ENCODE peak calls at places on chromosomes 11 and 22, in eight cellular contexts. A, U, H, Z, L, P, E and Y are unnamed samples.

GRCh38 chr11:68275721-68276488 is 4.1 kb upstream of the C11orf24 start:
- DNase-seq in H (peak; percentile 87), L (no peak), A (no peak), E (peak; percentile 61), P (no peak), Z (no peak), U (no peak), Y (no peak)

GRCh38 chr11:40338062-40338461 is 1121.4 kb downstream of the LRRC4C start:
- DNase-seq in A (no peak), P (no peak), Z (no peak), U (no peak), E (no peak), H (no peak), L (no peak), Y (no peak)

GRCh38 chr11:64492561-64492960 is 98.5 kb upstream of the SLC22A12 start:
- DNase-seq in P (no peak), A (no peak), E (no peak), U (no peak), Z (no peak), L (no peak), H (no peak), Y (no peak)

GRCh38 chr22:23036684-23037428 is 33.5 kb upstream of the GNAZ start:
- DNase-seq in P (no peak), H (no peak), L (no peak), A (no peak), U (no peak), Z (no peak), E (no peak), Y (no peak)

GRCh38 chr11:2209370-2209801 is 37.8 kb upstream of the TH start:
- DNase-seq in P (no peak), Z (peak; percentile 12), A (no peak), E (peak; percentile 44), L (peak; percentile 41), U (no peak), H (no peak), Y (no peak)

GRCh38 chr11:78228467-78228866 is 39.7 kb downstream of the USP35 start:
- DNase-seq in U (no peak), Z (no peak), E (peak; percentile 72), A (peak; percentile 75), H (peak; percentile 39), L (no peak), P (no peak), Y (no peak)

GRCh38 chr11:8731647-8732188 is 49.1 kb downstream of the RPL27A start:
- DNase-seq in A (no peak), L (no peak), Z (no peak), P (no peak), E (no peak), U (no peak), H (no peak), Y (no peak)

GRCh38 chr11:78363018-78363619 is 54.5 kb downstream of the GAB2 start:
- DNase-seq in A (no peak), U (no peak), Z (no peak), H (no peak), L (no peak), P (no peak), E (no peak), Y (no peak)

GRCh38 chr11:103488021-103488420 is 378.8 kb downstream of the DYNC2H1 start:
- DNase-seq in P (no peak), H (peak; percentile 71), U (no peak), E (no peak), Z (no peak), A (no peak), L (no peak), Y (no peak)

GRCh38 chr11:125514336-125515101 is 18.5 kb upstream of the FEZ1 start:
- DNase-seq in A (no peak), E (peak; percentile 56), H (peak; percentile 98), U (no peak), Z (peak; percentile 30), P (no peak), L (no peak), Y (no peak)

GRCh38 chr11:88035271-88035670 is 140.0 kb downstream of the RAB38 start:
- DNase-seq in A (no peak), H (peak; percentile 50), L (no peak), E (no peak), U (no peak), P (no peak), Z (no peak), Y (no peak)

GRCh38 chr22:47918936-47919505 is 1156.6 kb downstream of the TBC1D22A start:
- DNase-seq in Z (no peak), H (no peak), A (no peak), L (no peak), P (no peak), E (no peak), U (no peak), Y (no peak)

GRCh38 chr22:31173386-31174145 is 13.6 kb downstream of the RNF185 start:
- DNase-seq in H (peak; percentile 78), P (no peak), E (no peak), Z (no peak), U (no peak), L (no peak), A (no peak), Y (no peak)

DNA sequence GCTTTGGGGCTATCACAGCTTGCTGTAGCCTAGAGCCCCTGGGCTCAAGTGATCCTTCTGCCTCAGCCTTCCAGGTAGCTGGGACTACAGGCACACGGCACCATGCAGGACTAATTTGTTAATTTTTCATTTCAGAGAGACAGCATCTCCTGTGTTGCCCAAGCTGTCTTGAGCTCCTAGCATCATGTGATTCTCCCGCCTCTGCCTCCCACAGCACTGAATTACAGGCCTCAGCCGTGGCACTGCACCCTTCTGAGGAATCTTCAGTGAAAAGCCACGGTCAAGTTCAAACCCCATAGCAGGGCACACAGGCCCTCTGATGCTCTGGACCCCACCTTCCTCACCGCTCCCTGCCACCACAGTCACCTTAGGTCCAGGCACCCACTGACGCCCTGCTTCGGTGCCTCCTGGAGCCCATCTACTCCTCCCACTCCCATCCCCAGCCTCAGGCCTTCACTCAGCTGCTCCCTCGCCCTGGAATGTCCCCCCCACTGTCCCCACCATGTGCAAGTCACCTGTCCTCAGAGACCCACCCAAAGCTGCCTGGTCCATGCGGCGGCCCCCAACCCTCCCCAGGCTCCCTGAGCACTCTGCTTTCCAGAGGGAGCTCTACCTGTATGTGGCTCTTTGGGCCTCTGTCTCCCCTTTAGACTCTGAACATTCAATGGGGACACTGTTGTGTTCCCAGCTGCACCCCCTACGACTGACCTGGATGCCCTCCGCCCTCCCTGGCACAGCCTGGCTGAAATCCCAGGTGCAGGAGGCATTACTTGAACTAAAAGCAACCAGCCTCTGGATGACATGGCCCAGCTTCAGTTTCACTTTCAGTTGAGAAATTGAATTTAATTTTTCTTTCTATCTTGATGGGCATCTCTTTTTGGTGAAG is 1.6 kb downstream of the APOL2 start:
- DNase-seq in L (no peak), P (no peak), U (no peak), H (no peak), A (no peak), Z (no peak), E (no peak), Y (no peak)
- H3K4me1 ChIP-seq in L (peaks cover 14% of the 10 kb centered on the region), P (peaks cover 22% of the 10 kb centered on the region), U (peaks cover 36% of the 10 kb centered on the region), H (peaks cover 18% of the 10 kb centered on the region), A (peaks cover 11% of the 10 kb centered on the region), Z (peaks cover 47% of the 10 kb centered on the region), E (no peaks in the 10 kb centered on the region), Y (peaks cover 16% of the 10 kb centered on the region)

GRCh38 chr11:61155312-61155711 is 5.9 kb downstream of the VPS37C start:
- DNase-seq in L (no peak), Z (no peak), A (no peak), H (no peak), P (no peak), E (no peak), U (no peak), Y (no peak)

GRCh38 chr11:61160487-61161189 is 588 bp downstream of the VPS37C start:
- DNase-seq in A (no peak), H (no peak), E (peak; percentile 32), L (peak; percentile 55), Z (no peak), U (no peak), P (peak; percentile 19), Y (no peak)

GRCh38 chr11:61158691-61159381 is 2.4 kb downstream of the VPS37C start:
- DNase-seq in L (no peak), E (peak; percentile 85), H (peak; percentile 70), A (no peak), Z (no peak), P (no peak), U (no peak), Y (no peak)

GRCh38 chr11:61154528-61154927 is 6.7 kb downstream of the VPS37C start:
- DNase-seq in A (no peak), Z (no peak), H (no peak), P (no peak), L (no peak), E (no peak), U (no peak), Y (no peak)

DNA sequence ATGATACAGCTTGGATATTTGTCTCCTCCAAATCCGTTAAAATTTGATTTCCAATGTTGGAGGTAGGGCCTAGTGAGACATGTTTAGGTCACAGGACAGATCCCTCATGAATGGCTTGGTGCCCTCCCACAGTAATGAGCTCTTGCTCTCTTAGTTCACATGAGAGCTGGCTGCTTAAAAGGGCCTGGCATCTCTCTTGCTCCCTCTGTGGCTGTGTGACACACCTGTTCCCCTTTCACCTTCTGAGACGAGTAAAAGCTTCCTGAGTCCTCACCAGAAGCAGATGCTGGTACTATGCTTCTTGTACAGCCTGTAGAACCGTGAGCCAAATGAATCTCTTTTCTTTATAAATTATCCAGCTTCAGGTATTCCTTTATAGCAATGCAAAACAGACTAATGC is 3.5 kb downstream of the VPS37C start:
- DNase-seq in P (no peak), Z (no peak), U (no peak), E (no peak), A (no peak), L (no peak), H (no peak), Y (no peak)
- H3K4me1 ChIP-seq in P (peaks cover 21% of the 10 kb centered on the region), Z (peaks cover 50% of the 10 kb centered on the region), U (peaks cover 44% of the 10 kb centered on the region), E (peaks cover 66% of the 10 kb centered on the region), A (peaks cover 18% of the 10 kb centered on the region), L (peaks cover 7% of the 10 kb centered on the region), H (peaks cover 46% of the 10 kb centered on the region), Y (peaks cover 4% of the 10 kb centered on the region)

GRCh38 chr11:22763166-22763565 is 66.4 kb downstream of the SVIP start:
- DNase-seq in Z (no peak), L (no peak), U (no peak), A (peak; percentile 30), P (no peak), E (no peak), H (no peak), Y (no peak)
- H3K4me1 ChIP-seq in Z (no peaks in the 10 kb centered on the region), L (no peaks in the 10 kb centered on the region), U (no peaks in the 10 kb centered on the region), A (no peaks in the 10 kb centered on the region), P (no peaks in the 10 kb centered on the region), E (no peaks in the 10 kb centered on the region), H (no peaks in the 10 kb centered on the region), Y (no peaks in the 10 kb centered on the region)

DNA sequence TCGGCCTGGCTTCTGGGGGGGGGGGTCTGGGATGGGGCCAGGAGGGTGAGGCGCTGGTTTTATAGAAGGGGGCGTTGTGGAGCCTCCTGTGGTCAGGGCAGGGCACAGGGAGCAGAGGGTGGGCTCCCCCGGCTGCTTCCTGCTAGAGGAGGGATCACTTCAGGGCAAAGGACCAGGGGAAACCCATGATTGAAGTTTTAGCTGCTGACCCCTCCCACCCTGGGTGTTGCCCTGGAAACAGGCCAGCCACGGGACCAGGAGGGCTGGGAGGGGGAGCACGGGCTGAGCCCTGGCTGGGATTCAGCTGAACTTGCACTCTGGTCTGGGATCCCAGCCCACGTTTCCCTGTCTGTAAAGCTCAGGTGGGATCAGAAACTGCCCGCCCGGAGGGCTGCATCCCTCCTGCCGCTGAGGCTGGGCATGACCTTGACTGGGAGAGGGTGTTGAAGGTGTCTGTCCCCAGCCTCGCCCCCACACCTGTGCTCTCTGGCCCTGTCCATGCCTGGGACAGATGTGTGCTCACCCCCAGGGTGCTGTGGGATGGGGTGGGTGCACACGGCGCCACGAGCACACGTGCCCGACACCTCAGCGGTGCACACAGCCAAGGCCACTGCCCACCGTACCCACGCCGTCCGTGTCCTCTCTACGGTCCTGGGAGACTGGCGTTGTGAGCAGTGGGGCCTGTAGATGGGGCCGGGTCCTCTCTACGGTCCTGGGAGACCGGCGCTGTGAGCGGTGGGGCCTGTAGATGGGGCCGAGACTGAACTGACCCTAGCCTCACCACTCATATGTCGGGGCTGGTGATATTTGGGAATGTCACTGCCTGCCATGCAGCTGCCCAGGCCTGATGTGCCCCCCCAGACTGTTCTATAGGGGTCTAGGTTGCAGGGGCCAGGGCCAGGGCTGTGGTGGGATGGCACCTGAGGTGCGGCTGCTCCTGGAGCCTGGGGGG is 2.3 kb downstream of the TSPAN4 start:
- DNase-seq in U (peak; percentile 90), Z (peak; percentile 96), E (no peak), L (peak; percentile 89), H (no peak), P (peak; percentile 93), A (peak; percentile 76), Y (peak; percentile 94)
- H3K4me1 ChIP-seq in U (peaks cover 39% of the 10 kb centered on the region), Z (peaks cover 81% of the 10 kb centered on the region), E (peaks cover 37% of the 10 kb centered on the region), L (peaks cover 41% of the 10 kb centered on the region), H (peaks cover 59% of the 10 kb centered on the region), P (peaks cover 47% of the 10 kb centered on the region), A (peaks cover 14% of the 10 kb centered on the region), Y (peaks cover 43% of the 10 kb centered on the region)